ENCODE peak calls at places on chromosomes 16 and 17, in four cellular contexts. X is RPMI7951, Q is cardiac fibroblast, T is PC-3. F is an unnamed sample.

GRCh38 chr16:57038151-57038550 is 48.8 kb downstream of the NLRC5 start:
- DNase-seq in X (peak), Q (peak), T (no peak), F (no peak)

GRCh38 chr17:59840908-59841666 is 51.7 kb downstream of the TUBD1 start:
- DNase-seq in X (peak), Q (no peak), T (peak), F (no peak)

GRCh38 chr16:57367111-57367752 is 5.1 kb upstream of the CX3CL1 start:
- DNase-seq in X (peak), Q (peak), T (peak), F (no peak)

GRCh38 chr16:2985893-2986355 is 5.7 kb upstream of the PKMYT1 start:
- DNase-seq in X (no peak), Q (no peak), T (no peak), F (no peak)

GRCh38 chr16:59964232-59964924 is 1230.3 kb upstream of the GOT2 start:
- DNase-seq in X (peak), Q (no peak), T (no peak), F (no peak)

GRCh38 chr16:23724438-23725131 is 11.6 kb upstream of the ERN2 start:
- DNase-seq in X (no peak), Q (no peak), T (no peak), F (no peak)

GRCh38 chr16:28317040-28317880 is 24.9 kb downstream of the SBK1 start:
- DNase-seq in X (peak), Q (peak), T (peak), F (peak)

GRCh38 chr16:3096362-3096761 is 2.7 kb downstream of the ZSCAN10 start:
- DNase-seq in X (no peak), Q (no peak), T (no peak), F (no peak)

GRCh38 chr16:29720703-29721102 is 25.1 kb downstream of the C16orf54 start:
- DNase-seq in X (no peak), Q (no peak), T (no peak), F (no peak)

GRCh38 chr17:82489117-82489516 is 30.4 kb upstream of the FOXK2 start:
- DNase-seq in X (no peak), Q (peak), T (no peak), F (peak)

GRCh38 chr17:44552361-44552760 is 4.9 kb upstream of the FZD2 start:
- DNase-seq in X (no peak), Q (no peak), T (no peak), F (no peak)

GRCh38 chr17:37488009-37488604 is 1.6 kb upstream of the DUSP14 start:
- DNase-seq in X (peak), Q (peak), T (peak), F (peak)

F was measured in stromal cell of bone marrow.